ENCODE peak calls at places on chromosomes 3 and 15, in seven cellular contexts. V, O, L, I, T, M and K are unnamed samples. For H3K4me1, the result is how much of the 10 kb centered on the place peaks cover.

GRCh38 chr3:119679874-119680273 is 2.7 kb upstream of the COX17 start:
- DNase-seq in L (no peak), O (no peak), I (no peak), M (no peak), T (no peak), V (no peak), K (no peak)

GRCh38 chr3:25967385-25967784 is 177.5 kb downstream of the OXSM start:
- DNase-seq in V (no peak), T (no peak), M (no peak), I (no peak), O (no peak), L (no peak), K (no peak)

GRCh38 chr3:83926291-83926690 is 1032.5 kb upstream of the CADM2 start:
- DNase-seq in O (no peak), I (no peak), M (no peak), T (no peak), V (no peak), L (no peak), K (no peak)

GRCh38 chr3:194089357-194090177 is 46.4 kb upstream of the HES1 start:
- DNase-seq in O (peak), V (peak), M (peak), T (no peak), L (peak), I (peak), K (no peak)

GRCh38 chr15:96162322-96162721 is 168.2 kb upstream of the NR2F2 start:
- DNase-seq in O (no peak), T (no peak), M (no peak), L (no peak), V (no peak), I (no peak), K (no peak)

GRCh38 chr15:37576952-37577351 is 357.5 kb upstream of the TMCO5A start:
- DNase-seq in V (no peak), O (no peak), I (no peak), M (no peak), T (no peak), L (no peak), K (no peak)

GRCh38 chr15:76398301-76398700 is 61.7 kb downstream of the ISL2 start:
- DNase-seq in I (no peak), T (no peak), V (no peak), L (no peak), M (no peak), O (no peak), K (no peak)

GRCh38 chr3:69433938-69434263 is 48.0 kb upstream of the FRMD4B start:
- DNase-seq in I (peak), T (no peak), M (no peak), O (peak), L (peak), V (peak), K (no peak)

GRCh38 chr15:58380280-58380945 is 51.4 kb upstream of the LIPC start:
- DNase-seq in V (no peak), O (no peak), I (no peak), L (no peak), T (no peak), M (no peak), K (no peak)

GRCh38 chr3:14436954-14437281 is 34.5 kb downstream of the SLC6A6 start:
- DNase-seq in L (no peak), M (no peak), O (no peak), T (no peak), V (no peak), I (no peak), K (no peak)
- H3K4me1 ChIP-seq in L (half or more), M (half or more), O (under half), T (under half), V (under half), I (under half), K (half or more)

DNA sequence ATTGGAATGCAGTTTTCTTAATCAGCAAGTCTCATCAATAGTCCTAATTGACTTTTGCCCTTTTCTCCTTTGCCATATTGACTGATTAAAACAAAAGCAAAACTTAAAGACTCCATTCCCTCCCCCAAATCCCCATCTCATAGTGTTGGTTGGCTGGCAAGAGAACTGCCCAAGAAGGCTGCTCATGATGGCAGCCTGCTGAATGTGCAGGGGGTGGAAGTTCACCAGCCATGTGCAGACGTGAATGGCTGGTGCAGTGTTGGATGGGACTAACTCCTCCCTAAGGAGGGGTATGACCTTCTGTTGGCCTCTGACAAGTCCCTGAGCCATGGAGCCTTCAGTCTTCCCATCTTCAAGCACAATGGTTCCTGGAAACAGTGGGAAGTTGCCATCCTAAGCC is 7.0 kb downstream of the SMAD3 start:
- DNase-seq in L (no peak), T (no peak), I (no peak), O (peak), M (no peak), V (no peak), K (no peak)
- H3K4me3 ChIP-seq in L (no peak), T (no peak), I (no peak), O (no peak), M (no peak), V (no peak), K (no peak)

DNA sequence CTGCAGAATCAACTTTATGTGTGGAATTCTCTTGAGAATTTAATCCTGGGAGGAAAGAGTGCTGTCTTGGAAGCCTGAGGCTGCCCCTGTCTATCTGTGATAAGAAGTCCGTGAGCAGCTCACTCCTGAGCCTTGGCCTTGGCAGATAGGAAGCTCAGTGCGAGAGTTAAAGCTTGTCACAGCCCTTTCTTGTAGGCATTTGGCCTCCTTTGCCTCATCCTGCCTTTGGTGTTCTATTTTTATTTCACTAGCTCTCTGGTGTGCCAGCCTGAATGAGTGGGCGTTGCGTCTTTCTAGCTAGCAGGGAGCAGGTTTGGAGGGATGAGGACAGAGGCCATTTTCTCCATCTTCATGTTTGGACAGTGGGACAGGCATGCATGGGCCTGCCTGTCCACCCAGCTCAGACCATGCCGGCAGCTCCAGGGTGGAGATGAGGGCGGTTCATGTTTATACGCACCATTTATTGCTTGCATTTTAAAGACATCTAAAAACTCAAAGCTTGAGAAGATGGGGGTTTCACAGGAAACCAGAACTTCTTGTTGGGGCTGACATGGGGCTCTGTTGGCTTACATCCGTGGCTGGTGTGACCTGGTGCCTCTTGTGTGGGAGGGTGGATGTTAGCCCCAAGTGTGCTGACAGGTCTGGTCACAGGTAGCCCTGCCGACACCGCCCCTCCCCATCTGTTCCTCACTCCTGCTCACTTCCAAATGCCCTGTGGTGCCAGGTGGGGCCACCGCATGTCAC is 29.8 kb downstream of the IRAK2 start:
- DNase-seq in V (peak), L (no peak), I (no peak), M (no peak), O (no peak), T (no peak), K (peak)
- H3K4me1 ChIP-seq in V (half or more), L (half or more), I (under half), M (half or more), O (under half), T (under half), K (half or more)

GRCh38 chr15:92917606-92918407 is 17.7 kb downstream of the CHD2 start:
- DNase-seq in O (peak), T (peak), I (peak), M (peak), L (peak), V (peak), K (peak)
- H3K4me3 ChIP-seq in O (no peak), T (no peak), I (no peak), M (peak), L (peak), V (no peak), K (no peak)

GRCh38 chr3:171429635-171430034 is 30.6 kb downstream of the TNIK start:
- DNase-seq in V (no peak), L (no peak), M (no peak), I (no peak), T (no peak), O (no peak), K (no peak)
- H3K4me1 ChIP-seq in V (under half), L (under half), M (under half), I (under half), T (under half), O (under half), K (under half)